ENCODE peak calls at places on chromosomes 6 and 20, in ten cellular contexts. N is heart left ventricle, C is PC-3, M is spleen, R is neuronal stem cell, S is prostate gland, F is tibial nerve, Y is mammary epithelial cell, Q is upper lobe of right lung, H is IMR-90. K is an unnamed sample. For H3K4me1, the result is how much of the 10 kb centered on the place peaks cover.

GRCh38 chr6:144294016-144294415 is 8.9 kb downstream of the UTRN start:
- DNase-seq in N (no peak), C (peak), M (no peak), R (no peak), S (no peak), F (no peak), Y (peak), Q (no peak), H (peak), K (no peak)

GRCh38 chr6:39344821-39345280 is 22.3 kb upstream of the KCNK16 start:
- DNase-seq in N (no peak), C (no peak), M (peak), R (no peak), S (no peak), F (no peak), Y (no peak), Q (no peak), H (no peak), K (no peak)

GRCh38 chr6:170459451-170459850 is 93.7 kb downstream of the PSMB1 start:
- DNase-seq in N (peak), C (peak), M (peak), R (no peak), S (no peak), F (no peak), Y (peak), Q (peak), H (peak), K (no peak)

GRCh38 chr6:75204959-75205775 is 686 bp downstream of the COL12A1 start:
- DNase-seq in N (peak), C (peak), M (peak), R (peak), S (no peak), F (peak), Y (peak), Q (peak), H (peak), K (peak)

GRCh38 chr6:15551798-15552197 is 111.0 kb downstream of the DTNBP1 start:
- DNase-seq in N (peak), C (no peak), M (peak), R (peak), S (no peak), F (no peak), Y (no peak), Q (no peak), H (peak), K (no peak)

GRCh38 chr6:100745419-100746041 is 135.6 kb downstream of the ASCC3 start:
- DNase-seq in N (no peak), C (no peak), M (no peak), R (no peak), S (no peak), F (no peak), Y (no peak), Q (no peak), H (no peak), K (no peak)

GRCh38 chr6:116624036-116624805 is 7.9 kb downstream of the RSPH4A start:
- DNase-seq in N (no peak), C (peak), M (no peak), R (no peak), S (no peak), F (no peak), Y (peak), Q (no peak), H (no peak), K (no peak)

GRCh38 chr6:31495580-31495979 is 2.4 kb upstream of the MICB start:
- DNase-seq in N (no peak), C (peak), M (no peak), R (no peak), S (no peak), F (no peak), Y (peak), Q (no peak), H (peak), K (no peak)

GRCh38 chr20:47427746-47428145 is 71.2 kb upstream of the ZMYND8 start:
- DNase-seq in N (no peak), C (no peak), M (no peak), R (no peak), S (no peak), F (no peak), Y (no peak), Q (no peak), H (no peak), K (no peak)

GRCh38 chr6:97203343-97203742 is 79.7 kb downstream of the MMS22L start:
- DNase-seq in N (no peak), C (no peak), M (no peak), R (no peak), S (no peak), F (no peak), Y (no peak), Q (no peak), H (peak), K (no peak)

GRCh38 chr6:160462551-160463109 is 114.5 kb downstream of the SLC22A3 start:
- DNase-seq in N (no peak), C (peak), M (no peak), R (no peak), S (no peak), F (no peak), Y (peak), Q (no peak), H (peak), K (no peak)

GRCh38 chr6:14711056-14711703 is 534.7 kb upstream of the JARID2 start:
- DNase-seq in N (peak), C (peak), M (no peak), R (no peak), S (no peak), F (no peak), Y (peak), Q (no peak), H (peak), K (no peak)

GRCh38 chr20:4592316-4593148 is 129.2 kb upstream of the PRND start:
- DNase-seq in N (no peak), C (peak), M (peak), R (peak), S (no peak), F (no peak), Y (peak), Q (peak), H (no peak), K (no peak)

GRCh38 chr20:48012401-48012974 is 227.2 kb upstream of the SULF2 start:
- DNase-seq in N (no peak), C (peak), M (no peak), R (no peak), S (no peak), F (no peak), Y (peak), Q (no peak), H (peak), K (no peak)

GRCh38 chr20:49187330-49188100 is 619 bp downstream of the STAU1 start:
- DNase-seq in N (peak), C (no peak), M (no peak), R (peak), S (peak), F (no peak), Y (no peak), Q (peak), H (no peak), K (peak)

GRCh38 chr6:15464211-15464725 is 198.6 kb downstream of the DTNBP1 start:
- DNase-seq in N (no peak), C (peak), M (no peak), R (peak), S (no peak), F (no peak), Y (no peak), Q (no peak), H (no peak), K (no peak)

GRCh38 chr6:170271771-170272314 is 19.0 kb downstream of the DLL1 start:
- DNase-seq in N (no peak), C (no peak), M (peak), R (no peak), S (no peak), F (no peak), Y (no peak), Q (peak), H (no peak), K (no peak)

GRCh38 chr20:20706285-20706684 is 6.2 kb downstream of the RALGAPA2 start:
- DNase-seq in N (no peak), C (no peak), M (no peak), R (no peak), S (peak), F (no peak), Y (no peak), Q (no peak), H (no peak), K (no peak)

GRCh38 chr20:2314759-2315439 is 19.1 kb downstream of the TGM3 start:
- DNase-seq in N (peak), C (peak), M (no peak), R (no peak), S (no peak), F (peak), Y (peak), Q (no peak), H (peak), K (peak)

GRCh38 chr6:25179051-25179778 is 100.0 kb upstream of the CARMIL1 start:
- DNase-seq in N (no peak), C (peak), M (no peak), R (no peak), S (no peak), F (no peak), Y (no peak), Q (no peak), H (peak), K (no peak)

GRCh38 chr20:16611832-16612231 is 38.6 kb upstream of the KIF16B start:
- DNase-seq in N (no peak), C (no peak), M (no peak), R (no peak), S (no peak), F (no peak), Y (no peak), Q (no peak), H (no peak), K (no peak)

GRCh38 chr6:104995989-104996617 is 39.2 kb downstream of the LIN28B start:
- DNase-seq in N (no peak), C (peak), M (no peak), R (no peak), S (peak), F (no peak), Y (peak), Q (no peak), H (peak), K (peak)

GRCh38 chr6:36914227-36914794 is 28.6 kb downstream of the C6orf89 start:
- DNase-seq in N (no peak), C (peak), M (no peak), R (no peak), S (peak), F (no peak), Y (peak), Q (no peak), H (peak), K (no peak)

GRCh38 chr6:39072830-39073229 is 24.2 kb downstream of the GLP1R start:
- DNase-seq in N (no peak), C (no peak), M (peak), R (no peak), S (no peak), F (no peak), Y (no peak), Q (peak), H (no peak), K (peak)

GRCh38 chr6:13290335-13290734 is 38.0 kb downstream of the TBC1D7 start:
- DNase-seq in N (no peak), C (no peak), M (no peak), R (no peak), S (no peak), F (no peak), Y (no peak), Q (no peak), H (no peak), K (no peak)

GRCh38 chr6:10266061-10266460 is 148.8 kb downstream of the TFAP2A start:
- DNase-seq in N (no peak), C (peak), M (no peak), R (no peak), S (no peak), F (no peak), Y (peak), Q (no peak), H (no peak), K (no peak)

DNA sequence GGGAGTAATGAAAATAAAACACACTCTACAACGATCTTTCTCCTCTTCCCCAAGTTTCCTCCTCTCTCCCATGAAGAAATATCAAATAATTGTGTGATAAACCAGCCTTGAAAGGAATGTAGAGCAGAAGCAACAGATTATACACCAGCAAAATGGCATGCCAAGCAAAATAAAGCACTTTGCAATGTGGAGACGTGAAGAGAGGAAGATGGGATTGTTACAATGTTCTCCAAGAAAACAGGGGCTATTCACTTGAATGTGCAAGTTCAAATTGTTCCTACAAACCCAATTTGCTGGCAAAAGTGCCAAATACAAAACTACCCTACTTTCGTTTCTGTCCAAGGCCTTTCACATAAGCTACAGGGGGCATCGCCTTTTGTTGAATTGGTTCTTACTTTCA is 185.1 kb downstream of the PDE7B start:
- DNase-seq in N (no peak), C (no peak), M (no peak), R (no peak), S (no peak), F (no peak), Y (no peak), Q (no peak), H (no peak), K (no peak)
- H3K4me1 ChIP-seq in N (under half), C (under half), M (under half), R (under half), S (under half), F (under half), Y (under half), Q (under half), H (under half), K (under half)

GRCh38 chr6:106799008-106799952 is 169.9 kb downstream of the QRSL1 start:
- DNase-seq in N (no peak), C (peak), M (no peak), R (no peak), S (no peak), F (no peak), Y (peak), Q (no peak), H (peak), K (no peak)
- H3K27ac ChIP-seq in N (no peak), C (peak), M (no peak), R (no peak), S (no peak), F (no peak), Y (peak), Q (no peak), H (no peak), K (no peak)

GRCh38 chr20:36860811-36861624 is 14.9 kb upstream of the TLDC2 start:
- DNase-seq in N (no peak), C (no peak), M (no peak), R (no peak), S (no peak), F (no peak), Y (no peak), Q (no peak), H (no peak), K (no peak)
- H3K4me1 ChIP-seq in N (under half), C (under half), M (under half), R (under half), S (under half), F (under half), Y (half or more), Q (half or more), H (under half), K (half or more)

GRCh38 chr20:44025756-44026155 is 111.1 kb downstream of the TOX2 start:
- DNase-seq in N (no peak), C (no peak), M (no peak), R (no peak), S (no peak), F (no peak), Y (no peak), Q (no peak), H (no peak), K (no peak)
- H3K27ac ChIP-seq in N (no peak), C (no peak), M (no peak), R (no peak), S (no peak), F (no peak), Y (no peak), Q (no peak), H (no peak), K (no peak)